ENCODE peak calls at places on chromosomes 11 and 22, in ten cellular contexts. S is uterus, H is iPS DF 6.9, Z is fibroblast of lung, T is cardiac muscle cell, N is left ventricle myocardium inferior, X is neural progenitor cell, M is PC-3, B is suprapubic skin, I is IMR-90. Y is an unnamed sample.
A peak's percentile ranks its signal among the peaks of the same experiment; 100 is the strongest.

GRCh38 chr11:60951611-60951908 is 416 bp downstream of the SLC15A3 start:
- DNase-seq in H (no peak), Z (no peak), T (peak; percentile 19), X (no peak), B (no peak), I (no peak), M (no peak), S (peak; percentile 34), N (no peak), Y (no peak)

GRCh38 chr11:48091426-48092102 is 111.2 kb downstream of the PTPRJ start:
- DNase-seq in N (no peak), Z (no peak), M (no peak), H (no peak), X (no peak), S (no peak), B (no peak), I (no peak), T (no peak), Y (no peak)

GRCh38 chr11:133197425-133197824 is 334.9 kb downstream of the OPCML start:
- DNase-seq in S (no peak), T (no peak), I (no peak), M (no peak), N (no peak), H (no peak), Z (no peak), B (no peak), X (no peak), Y (no peak)

GRCh38 chr11:70547821-70548670 is 149.7 kb downstream of the CTTN start:
- DNase-seq in H (no peak), I (no peak), T (no peak), X (no peak), B (no peak), N (no peak), M (no peak), Z (no peak), S (no peak), Y (no peak)

GRCh38 chr11:73178681-73179080 is 36.6 kb upstream of the FCHSD2 start:
- DNase-seq in N (no peak), B (no peak), T (no peak), Z (no peak), H (no peak), I (no peak), M (no peak), S (no peak), X (no peak), Y (no peak)

GRCh38 chr22:46299101-46299500 is 2.4 kb downstream of the GTSE1 start:
- DNase-seq in I (no peak), T (no peak), X (no peak), B (no peak), H (no peak), M (no peak), N (no peak), S (no peak), Z (no peak), Y (no peak)

GRCh38 chr11:23311986-23312940 is 452.0 kb upstream of the CCDC179 start:
- DNase-seq in S (no peak), Z (peak; percentile 28), I (peak; percentile 74), N (no peak), H (peak; percentile 1), B (no peak), T (peak; percentile 13), M (peak; percentile 81), X (peak; percentile 3), Y (no peak)

GRCh38 chr22:29907753-29908515 is 25.0 kb downstream of the MTMR3 start:
- DNase-seq in Z (peak; percentile 94), X (no peak), M (peak; percentile 98), T (peak; percentile 93), I (peak; percentile 99), B (peak; percentile 73), N (peak; percentile 72), S (peak; percentile 65), H (no peak), Y (no peak)

GRCh38 chr11:75453916-75454655 is 21.1 kb upstream of the KLHL35 start:
- DNase-seq in X (no peak), H (no peak), T (peak; percentile 80), M (no peak), I (peak; percentile 82), S (no peak), N (no peak), Z (peak; percentile 90), B (no peak), Y (no peak)

GRCh38 chr11:31529189-31529588 is 19.6 kb downstream of the ELP4 start:
- DNase-seq in B (no peak), N (no peak), I (no peak), Z (no peak), T (no peak), M (no peak), X (no peak), S (no peak), H (no peak), Y (no peak)

GRCh38 chr22:17508110-17508509 is 55.2 kb upstream of the SLC25A18 start:
- DNase-seq in M (no peak), T (no peak), B (no peak), I (no peak), X (no peak), N (no peak), S (no peak), H (no peak), Z (no peak), Y (no peak)

GRCh38 chr11:45934580-45935318 is 12.3 kb downstream of the LARGE2 start:
- DNase-seq in X (no peak), Z (no peak), T (no peak), I (no peak), S (no peak), N (no peak), M (no peak), H (no peak), B (no peak), Y (no peak)
- H3K36me3 ChIP-seq in X (no peaks in the 10 kb centered on the region), Z (peaks cover 4% of the 10 kb centered on the region), T (peaks cover 46% of the 10 kb centered on the region), I (peaks cover 52% of the 10 kb centered on the region), S (no peaks in the 10 kb centered on the region), N (peaks cover 73% of the 10 kb centered on the region), M (no peaks in the 10 kb centered on the region), H (peaks cover 12% of the 10 kb centered on the region), B (peaks cover 46% of the 10 kb centered on the region), Y (peaks cover 36% of the 10 kb centered on the region)

GRCh38 chr22:23532756-23533155 is 47.3 kb downstream of the IGLL1 start:
- DNase-seq in X (no peak), Z (no peak), H (no peak), T (no peak), M (no peak), I (no peak), B (peak; percentile 36), N (no peak), S (no peak), Y (no peak)
- H3K27ac ChIP-seq in X (no peak overlapping the region), Z (no peak overlapping the region), H (no peak overlapping the region), T (peak overlapping the region; percentile 95), M (no peak overlapping the region), I (no peak overlapping the region), B (no peak overlapping the region), N (no peak overlapping the region), S (no peak overlapping the region), Y (peak overlapping the region; percentile 47)

GRCh38 chr11:19931141-19931767 is 218.6 kb downstream of the NAV2 start:
- DNase-seq in T (peak; percentile 39), I (no peak), S (peak; percentile 45), Z (peak; percentile 33), H (no peak), B (no peak), M (no peak), N (no peak), X (peak; percentile 65), Y (no peak)
- H3K4me3 ChIP-seq in T (no peak overlapping the region), I (no peak overlapping the region), S (peak overlapping the region; percentile 16), Z (peak overlapping the region; percentile 18), H (no peak overlapping the region), B (no peak overlapping the region), M (no peak overlapping the region), N (no peak overlapping the region), X (no peak overlapping the region), Y (no peak overlapping the region)

GRCh38 chr11:120112174-120112796 is 25.6 kb downstream of the TRIM29 start:
- DNase-seq in H (no peak), S (no peak), M (no peak), T (no peak), Z (no peak), I (no peak), N (no peak), B (no peak), X (no peak), Y (no peak)
- H3K36me3 ChIP-seq in H (no peaks in the 10 kb centered on the region), S (no peaks in the 10 kb centered on the region), M (no peaks in the 10 kb centered on the region), T (no peaks in the 10 kb centered on the region), Z (no peaks in the 10 kb centered on the region), I (no peaks in the 10 kb centered on the region), N (no peaks in the 10 kb centered on the region), B (peaks cover 57% of the 10 kb centered on the region), X (no peaks in the 10 kb centered on the region), Y (no peaks in the 10 kb centered on the region)

DNA sequence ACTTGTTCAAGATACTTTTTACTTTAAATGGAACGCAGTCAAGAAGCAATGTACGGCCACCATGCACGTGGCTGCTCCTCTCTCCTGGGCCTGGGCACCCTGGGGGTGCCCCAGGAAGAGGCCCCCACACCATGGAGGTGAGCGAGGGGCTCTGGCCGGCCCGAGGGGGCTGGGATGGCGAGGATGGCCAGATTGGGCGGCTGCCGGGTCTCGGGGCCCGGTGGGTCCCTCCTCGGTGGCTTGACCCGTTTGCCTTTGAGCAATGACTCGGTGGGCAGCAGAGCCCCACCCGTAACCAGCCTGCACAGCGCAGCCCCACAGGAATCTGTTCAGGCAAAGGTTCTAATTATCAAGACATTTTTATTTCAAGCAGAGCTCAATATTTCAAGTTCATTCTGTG is 167.4 kb downstream of the BRD1 start:
- DNase-seq in B (peak; percentile 27), N (no peak), Z (no peak), H (no peak), X (no peak), M (no peak), S (no peak), I (no peak), T (no peak), Y (no peak)
- H3K27ac ChIP-seq in B (no peak overlapping the region), N (no peak overlapping the region), Z (no peak overlapping the region), H (no peak overlapping the region), X (no peak overlapping the region), M (no peak overlapping the region), S (no peak overlapping the region), I (no peak overlapping the region), T (no peak overlapping the region), Y (no peak overlapping the region)

GRCh38 chr22:31095637-31096249 is 11.6 kb downstream of the SELENOM start:
- DNase-seq in B (no peak), Z (no peak), X (no peak), N (no peak), T (no peak), S (no peak), M (no peak), I (no peak), H (no peak), Y (no peak)
- H3K4me3 ChIP-seq in B (no peak overlapping the region), Z (no peak overlapping the region), X (no peak overlapping the region), N (peak overlapping the region; percentile 69), T (no peak overlapping the region), S (no peak overlapping the region), M (no peak overlapping the region), I (no peak overlapping the region), H (no peak overlapping the region), Y (no peak overlapping the region)

Y was measured in CD8-positive, alpha-beta memory T cell.